ENCODE peak calls at places on chromosomes 16 and 17, in seven cellular contexts. R, K, B, L, X, M and C are unnamed samples.

GRCh38 chr16:15581127-15581815 is 61.7 kb downstream of the MARF1 start:
- DNase-seq in R (no peak), K (no peak), B (no peak), L (no peak), X (no peak), M (no peak), C (no peak)

GRCh38 chr17:63841350-63842172 is 924 bp downstream of the SMARCD2 start:
- DNase-seq in R (no peak), K (peak; percentile 85), B (peak; percentile 65), L (peak; percentile 39), X (no peak), M (peak; percentile 61), C (peak; percentile 89)

GRCh38 chr16:88337021-88337420 is 45.7 kb upstream of the ZNF469 start:
- DNase-seq in R (no peak), K (no peak), B (no peak), L (no peak), X (no peak), M (no peak), C (no peak)

GRCh38 chr16:1048442-1049112 is 24.0 kb upstream of the SSTR5 start:
- DNase-seq in R (peak; percentile 41), K (no peak), B (peak; percentile 14), L (peak; percentile 93), X (no peak), M (no peak), C (no peak)

GRCh38 chr16:54927125-54928015 is 3.3 kb upstream of the IRX5 start:
- DNase-seq in R (no peak), K (no peak), B (no peak), L (no peak), X (no peak), M (no peak), C (no peak)

GRCh38 chr16:30104492-30104891 is 8.5 kb upstream of the YPEL3 start:
- DNase-seq in R (no peak), K (no peak), B (peak; percentile 29), L (no peak), X (no peak), M (peak; percentile 62), C (no peak)

GRCh38 chr17:65041518-65041917 is 15.0 kb downstream of the GNA13 start:
- DNase-seq in R (no peak), K (no peak), B (no peak), L (no peak), X (no peak), M (no peak), C (no peak)

GRCh38 chr16:70694088-70694487 is 8.2 kb upstream of the MTSS2 start:
- DNase-seq in R (peak; percentile 83), K (no peak), B (peak; percentile 41), L (peak; percentile 83), X (no peak), M (no peak), C (no peak)

GRCh38 chr16:4847774-4848587 is 700 bp downstream of the UBN1 start:
- DNase-seq in R (no peak), K (peak; percentile 77), B (peak; percentile 61), L (peak; percentile 55), X (peak; percentile 92), M (peak; percentile 54), C (peak; percentile 81)

GRCh38 chr16:50036426-50036825 is 11.4 kb downstream of the CNEP1R1 start:
- DNase-seq in R (no peak), K (no peak), B (no peak), L (no peak), X (no peak), M (no peak), C (no peak)

GRCh38 chr17:67708378-67708777 is 9.4 kb upstream of the NOL11 start:
- DNase-seq in R (no peak), K (no peak), B (no peak), L (no peak), X (no peak), M (no peak), C (no peak)

GRCh38 chr16:84932691-84933090 is 78.6 kb downstream of the ZDHHC7 start:
- DNase-seq in R (no peak), K (no peak), B (no peak), L (no peak), X (no peak), M (no peak), C (no peak)

GRCh38 chr17:14016858-14017257 is 52.4 kb upstream of the COX10 start:
- DNase-seq in R (no peak), K (no peak), B (no peak), L (no peak), X (no peak), M (no peak), C (no peak)

GRCh38 chr17:2462481-2462880 is 49.2 kb downstream of the METTL16 start:
- DNase-seq in R (no peak), K (no peak), B (no peak), L (no peak), X (peak; percentile 37), M (no peak), C (no peak)

GRCh38 chr17:52681486-52681885 is 523.0 kb upstream of the CA10 start:
- DNase-seq in R (no peak), K (no peak), B (no peak), L (peak; percentile 2), X (no peak), M (no peak), C (no peak)

GRCh38 chr17:40442392-40443195 is 656 bp upstream of the IGFBP4 start:
- DNase-seq in R (no peak), K (peak; percentile 82), B (peak; percentile 53), L (peak; percentile 66), X (no peak), M (no peak), C (peak; percentile 84)

DNA sequence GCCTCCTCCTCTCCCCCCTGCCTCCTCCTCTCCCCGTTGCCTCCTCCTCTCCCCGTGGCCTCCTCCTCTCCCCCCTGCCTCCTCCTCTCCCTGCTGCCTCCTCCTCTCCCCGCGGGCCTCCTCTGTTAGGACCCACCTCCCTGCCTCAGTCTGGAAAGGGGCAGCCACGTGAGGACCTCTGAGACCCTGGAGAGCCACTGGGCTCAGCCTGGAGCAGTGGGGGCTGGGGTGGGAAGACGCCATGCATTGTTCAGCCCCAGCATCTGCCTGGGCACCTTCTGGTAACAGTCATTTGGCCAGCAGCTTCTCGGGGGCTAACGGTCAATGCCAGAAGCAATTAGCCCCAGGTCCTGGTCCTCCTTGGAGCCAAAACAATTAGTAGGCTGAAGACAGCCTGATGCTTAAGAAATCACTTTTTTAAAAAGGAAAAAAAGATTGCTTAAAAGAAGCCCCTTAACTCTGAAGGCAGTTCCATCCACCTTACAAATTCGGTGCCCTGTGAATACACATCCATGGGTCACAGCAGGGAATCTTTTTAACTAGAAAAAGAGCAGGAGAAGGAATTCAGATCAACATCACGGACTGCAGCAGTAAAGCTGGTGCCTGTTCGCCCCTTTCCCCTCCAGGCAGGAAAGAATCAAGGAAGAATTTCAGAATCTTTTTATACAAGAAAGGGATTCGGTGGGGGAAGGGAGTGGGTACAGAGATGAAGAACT is 29.8 kb downstream of the NXN start:
- DNase-seq in R (no peak), K (no peak), B (no peak), L (peak; percentile 96), X (no peak), M (no peak), C (no peak)
- H3K27ac ChIP-seq in R (peak overlapping the region; percentile 66), K (no peak overlapping the region), B (peak overlapping the region; percentile 68), L (peak overlapping the region; percentile 98), X (peak overlapping the region; percentile 83), M (peak overlapping the region; percentile 10), C (peak overlapping the region; percentile 84)

GRCh38 chr17:27318228-27318627 is 24.3 kb downstream of the WSB1 start:
- DNase-seq in R (no peak), K (no peak), B (no peak), L (no peak), X (peak; percentile 75), M (no peak), C (peak; percentile 64)

GRCh38 chr17:27318633-27319032 is 24.7 kb downstream of the WSB1 start:
- DNase-seq in R (no peak), K (no peak), B (no peak), L (no peak), X (peak; percentile 70), M (no peak), C (no peak)

GRCh38 chr17:27319536-27320221 is 25.8 kb downstream of the WSB1 start:
- DNase-seq in R (no peak), K (no peak), B (peak; percentile 68), L (no peak), X (peak; percentile 92), M (peak; percentile 46), C (peak; percentile 94)

GRCh38 chr17:27315796-27316465 is 22.0 kb downstream of the WSB1 start:
- DNase-seq in R (no peak), K (no peak), B (no peak), L (no peak), X (peak; percentile 17), M (no peak), C (no peak)

DNA sequence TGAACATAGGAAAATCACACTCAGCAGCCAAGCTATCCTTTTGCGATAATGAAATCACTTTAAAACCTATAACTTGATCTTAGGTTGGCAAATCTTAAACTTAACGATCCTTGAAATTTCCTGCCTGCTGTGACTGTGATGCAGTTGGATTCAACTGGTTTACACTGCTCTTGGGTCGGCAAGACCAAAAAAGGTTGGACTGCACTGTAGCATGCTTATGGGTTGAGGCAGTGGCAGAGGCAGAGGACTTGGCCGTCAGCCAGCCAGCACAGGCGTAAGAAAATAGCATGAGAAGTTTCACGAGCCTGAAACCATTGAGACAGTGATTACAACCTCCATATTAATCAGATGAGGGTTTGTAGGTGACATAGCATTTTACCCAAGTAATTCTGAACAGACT is 21.4 kb downstream of the WSB1 start:
- DNase-seq in R (no peak), K (no peak), B (peak; percentile 80), L (no peak), X (peak; percentile 94), M (peak; percentile 68), C (peak; percentile 97)
- TF ChIP-seq POLR2AphosphoS5 in R (no peak), K (no peak), B (peak; percentile 52), L (no peak), X (peak; percentile 83), M (no peak), C (peak; percentile 76)

GRCh38 chr17:28380572-28380907 is 9.0 kb downstream of the SARM1 start:
- DNase-seq in R (no peak), K (peak; percentile 11), B (no peak), L (no peak), X (no peak), M (no peak), C (no peak)
- H3K4me3 ChIP-seq in R (no peak overlapping the region), K (no peak overlapping the region), B (no peak overlapping the region), L (no peak overlapping the region), X (no peak overlapping the region), M (no peak overlapping the region), C (no peak overlapping the region)

DNA sequence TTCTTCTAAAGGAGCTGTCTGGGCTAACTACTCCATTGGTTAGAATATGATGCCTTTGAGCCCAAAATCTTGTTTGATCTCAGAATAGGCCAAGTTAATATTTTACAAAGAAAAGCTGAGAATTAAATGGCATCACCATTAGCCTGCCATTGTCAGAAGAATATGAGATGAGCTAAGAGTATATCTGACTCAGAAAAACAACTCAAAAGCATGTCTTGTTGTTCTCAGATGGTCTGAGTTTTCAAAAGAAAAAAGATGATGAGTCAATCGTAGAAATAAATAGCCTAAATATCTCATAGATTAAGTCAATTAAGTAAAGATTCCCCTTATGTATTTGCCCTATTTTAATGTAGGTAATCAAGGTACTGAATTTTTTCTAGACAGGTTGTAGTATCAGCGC is 197.1 kb upstream of the TBX2 start:
- DNase-seq in R (no peak), K (no peak), B (no peak), L (no peak), X (no peak), M (no peak), C (no peak)
- H3K27ac ChIP-seq in R (no peak overlapping the region), K (no peak overlapping the region), B (peak overlapping the region; percentile 58), L (no peak overlapping the region), X (peak overlapping the region; percentile 69), M (no peak overlapping the region), C (no peak overlapping the region)

GRCh38 chr16:28924762-28925385 is at the start of gene RABEP2:
- DNase-seq in R (peak; percentile 95), K (peak; percentile 95), B (peak; percentile 99), L (peak; percentile 99), X (peak; percentile 97), M (peak; percentile 99), C (peak; percentile 95)
- TF ChIP-seq POLR2AphosphoS5 in R (no peak), K (no peak), B (peak; percentile 66), L (no peak), X (peak; percentile 84), M (peak; percentile 74), C (peak; percentile 79)